ENCODE peak calls at places on chromosomes 7 and 10, in seven cellular contexts. W is lower lobe of right lung, G is LNCaP clone FGC, P is A549, N is fibroblast of mammary gland, I is keratinocyte, U is transverse colon. K is an unnamed sample.

GRCh38 chr10:4522296-4523000 is 303.6 kb upstream of the AKR1E2 start:
- DNase-seq in P (no peak), I (no peak), U (no peak), W (no peak), N (no peak), G (no peak), K (no peak)

GRCh38 chr10:28620251-28620650 is 57.1 kb upstream of the BAMBI start:
- DNase-seq in N (no peak), W (no peak), I (no peak), U (no peak), P (no peak), G (no peak), K (no peak)

GRCh38 chr10:30172096-30172495 is 112.7 kb upstream of the JCAD start:
- DNase-seq in I (no peak), P (no peak), U (no peak), W (no peak), G (no peak), N (no peak), K (no peak)

GRCh38 chr10:100715445-100716385 is 29.7 kb upstream of the PAX2 start:
- DNase-seq in U (no peak), P (no peak), N (no peak), G (no peak), W (no peak), I (no peak), K (no peak)

GRCh38 chr10:26367771-26368170 is 70.4 kb upstream of the APBB1IP start:
- DNase-seq in G (peak), I (no peak), N (peak), P (peak), W (peak), U (no peak), K (peak)

GRCh38 chr7:138079137-138079536 is 2.9 kb downstream of the AKR1D1 start:
- DNase-seq in G (no peak), P (no peak), U (no peak), N (no peak), W (no peak), I (no peak), K (no peak)

GRCh38 chr10:69464801-69465401 is 13.6 kb downstream of the TSPAN15 start:
- DNase-seq in W (peak), I (no peak), G (no peak), N (no peak), P (no peak), U (peak), K (no peak)

GRCh38 chr7:132451161-132451560 is 125.1 kb downstream of the PLXNA4 start:
- DNase-seq in W (no peak), U (peak), G (no peak), N (no peak), P (no peak), I (no peak), K (no peak)

GRCh38 chr7:100544386-100544785 is 5.4 kb downstream of the AGFG2 start:
- DNase-seq in P (no peak), G (no peak), U (no peak), W (no peak), N (no peak), I (no peak), K (no peak)
- H3K4me3 ChIP-seq in P (no peak), G (peak), U (no peak), W (no peak), N (no peak), I (no peak), K (no peak)

GRCh38 chr7:144730224-144730623 is 105.6 kb downstream of the TPK1 start:
- DNase-seq in P (no peak), W (no peak), I (no peak), N (no peak), G (no peak), U (no peak), K (no peak)
- TF ChIP-seq CTCF in P (no peak), W (no peak), I (no peak), N (no peak), G (no peak), U (no peak), K (no peak)

GRCh38 chr7:129053938-129054437 is 923 bp downstream of the TNPO3 start:
- DNase-seq in U (no peak), P (no peak), W (no peak), I (no peak), N (peak), G (no peak), K (peak)

GRCh38 chr7:129054438-129055293 is at the start of gene TNPO3:
- DNase-seq in N (peak), P (peak), W (peak), U (peak), I (peak), G (peak), K (peak)

GRCh38 chr7:129055861-129056464 is 1.1 kb upstream of the TNPO3 start:
- DNase-seq in G (no peak), W (no peak), P (no peak), U (no peak), N (no peak), I (no peak), K (no peak)

GRCh38 chr7:129055294-129055816 is 444 bp upstream of the TNPO3 start:
- DNase-seq in G (no peak), U (no peak), P (no peak), W (no peak), N (no peak), I (no peak), K (no peak)

DNA sequence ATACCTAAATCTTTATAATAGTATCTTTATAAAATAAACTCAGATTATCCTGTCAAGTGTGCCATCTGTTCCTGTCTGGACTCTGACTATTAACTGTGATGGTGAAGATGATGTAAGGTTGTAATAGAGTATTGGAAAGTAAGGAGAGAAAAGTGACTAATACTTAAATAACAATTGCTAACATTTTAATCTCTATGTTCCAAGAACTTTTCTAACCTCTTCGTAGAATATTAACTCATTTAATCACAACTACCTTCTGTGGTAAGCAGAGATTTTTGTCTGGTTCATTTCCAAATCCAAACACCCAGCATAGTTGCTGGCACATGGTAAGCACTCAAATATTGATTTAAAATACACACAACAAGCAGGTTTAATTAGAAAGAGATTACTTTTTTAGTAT is 2.5 kb downstream of the TNPO3 start:
- DNase-seq in N (no peak), W (no peak), P (no peak), G (no peak), U (no peak), I (no peak), K (no peak)
- H3K4me3 ChIP-seq in N (no peak), W (no peak), P (no peak), G (no peak), U (no peak), I (peak), K (no peak)

GRCh38 chr10:87818505-87819273 is 663 bp upstream of the ATAD1 start:
- DNase-seq in G (no peak), I (no peak), U (peak), P (peak), N (peak), W (no peak), K (peak)
- TF ChIP-seq CTCF in G (no peak), I (no peak), U (no peak), P (no peak), N (no peak), W (no peak), K (no peak)

GRCh38 chr10:74827694-74828093 is 1.3 kb downstream of the KAT6B start:
- DNase-seq in W (no peak), P (no peak), U (no peak), N (no peak), I (no peak), G (no peak), K (no peak)
- H3K4me3 ChIP-seq in W (peak), P (peak), U (peak), N (peak), I (peak), G (peak), K (peak)

DNA sequence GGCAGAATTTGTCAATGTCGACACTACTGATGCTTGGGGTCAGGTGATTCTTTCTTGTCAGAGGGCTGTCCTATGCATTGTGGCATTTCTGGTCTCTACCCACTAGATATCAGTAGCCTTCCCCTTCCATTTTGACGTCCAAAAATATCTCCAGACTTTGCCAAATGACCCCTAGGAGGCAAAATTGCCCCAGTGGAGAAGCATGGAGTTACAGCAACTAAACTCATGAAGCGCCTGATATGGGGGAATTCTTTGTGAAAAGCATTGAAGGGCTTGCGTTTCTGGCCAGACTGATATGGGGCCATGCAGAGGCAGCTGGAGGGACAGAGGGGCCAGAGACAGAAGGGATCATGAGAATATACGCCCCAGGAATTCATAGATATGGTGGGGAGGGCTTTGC is 43.6 kb downstream of the ADRB1 start:
- DNase-seq in I (no peak), N (no peak), W (no peak), G (no peak), P (no peak), U (no peak), K (no peak)
- TF ChIP-seq CTCF in I (no peak), N (no peak), W (no peak), G (no peak), P (no peak), U (no peak), K (peak)

GRCh38 chr7:157568071-157568784 is 231.4 kb downstream of the DNAJB6 start:
- DNase-seq in N (no peak), G (no peak), I (no peak), P (no peak), U (no peak), W (no peak), K (no peak)
- H3K4me3 ChIP-seq in N (peak), G (no peak), I (no peak), P (no peak), U (peak), W (peak), K (peak)

GRCh38 chr7:142301923-142302550 is 44.2 kb upstream of the PRSS58 start:
- DNase-seq in I (no peak), P (peak), W (no peak), U (no peak), G (no peak), N (peak), K (no peak)
- TF ChIP-seq CTCF in I (peak), P (peak), W (no peak), U (peak), G (peak), N (peak), K (peak)

GRCh38 chr7:44084695-44085094 is 2.4 kb upstream of the POLM start:
- DNase-seq in G (no peak), N (no peak), I (no peak), U (no peak), P (no peak), W (no peak), K (no peak)

GRCh38 chr7:44085549-44085948 is 3.2 kb upstream of the POLM start:
- DNase-seq in N (no peak), U (no peak), W (peak), P (no peak), I (no peak), G (no peak), K (no peak)

GRCh38 chr7:44083796-44084195 is 1.5 kb upstream of the POLM start:
- DNase-seq in G (no peak), P (no peak), N (no peak), W (peak), I (no peak), U (no peak), K (no peak)

GRCh38 chr7:44086627-44087026 is 4.3 kb upstream of the POLM start:
- DNase-seq in P (no peak), W (no peak), U (no peak), G (no peak), N (no peak), I (no peak), K (no peak)

DNA sequence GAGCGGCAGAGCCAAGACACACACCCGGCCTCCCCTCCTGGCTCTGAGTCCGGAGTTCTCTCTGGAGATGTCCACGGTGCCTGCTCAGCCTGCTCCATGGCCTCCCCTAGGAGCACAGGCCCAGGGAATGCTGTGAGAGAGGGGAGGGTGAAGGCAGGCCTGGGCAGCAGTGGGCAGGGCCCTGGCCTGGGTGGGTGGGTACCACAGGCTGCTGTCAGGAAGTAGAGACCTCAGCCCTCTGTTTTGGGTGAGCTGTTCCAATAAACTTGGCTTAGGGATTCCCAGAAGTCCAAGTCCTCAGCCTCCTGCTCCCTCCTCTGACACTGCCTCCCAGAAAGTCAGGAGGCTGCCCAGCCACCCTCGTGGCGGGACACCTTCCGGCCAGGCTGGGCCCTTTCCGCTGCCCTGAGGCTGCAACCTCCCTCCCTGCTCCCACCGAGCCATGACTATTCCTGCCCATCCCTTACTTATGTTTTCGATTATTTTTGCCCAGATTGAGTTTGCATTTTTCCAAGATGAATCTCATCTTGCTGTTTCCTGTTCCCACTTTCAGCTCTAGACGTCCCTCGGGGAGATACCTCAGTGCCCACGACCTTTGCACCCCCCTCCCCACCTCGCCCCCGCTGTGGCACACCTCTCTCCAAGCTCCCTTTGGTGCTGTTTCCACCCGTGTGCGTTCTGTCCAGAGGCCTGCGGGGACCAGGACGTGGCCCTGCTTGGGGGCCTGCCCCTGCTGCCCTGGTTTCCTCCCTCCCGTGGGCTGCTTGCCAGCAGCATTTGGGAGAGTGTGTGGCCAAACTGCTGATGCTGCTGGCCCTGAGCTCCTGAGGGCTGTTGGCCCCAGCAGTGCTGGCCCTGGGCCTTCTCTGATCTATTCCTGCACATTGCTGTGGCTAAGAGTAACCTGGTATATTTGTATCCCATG is 5.8 kb upstream of the POLM start:
- DNase-seq in I (no peak), U (no peak), P (no peak), G (no peak), W (peak), N (peak), K (peak)
- H3K4me3 ChIP-seq in I (no peak), U (no peak), P (no peak), G (no peak), W (no peak), N (no peak), K (no peak)

GRCh38 chr7:70587739-70588138 is 544.2 kb upstream of the GALNT17 start:
- DNase-seq in P (no peak), U (peak), G (no peak), W (no peak), N (no peak), I (no peak), K (no peak)

GRCh38 chr7:70583965-70584883 is 547.7 kb upstream of the GALNT17 start:
- DNase-seq in U (no peak), P (no peak), I (no peak), N (no peak), G (no peak), W (no peak), K (no peak)

GRCh38 chr7:70582921-70583895 is 548.7 kb upstream of the GALNT17 start:
- DNase-seq in I (no peak), W (no peak), N (no peak), P (no peak), U (no peak), G (no peak), K (no peak)

GRCh38 chr7:70586822-70587221 is 545.1 kb upstream of the GALNT17 start:
- DNase-seq in P (no peak), N (no peak), W (no peak), G (no peak), I (no peak), U (no peak), K (no peak)

GRCh38 chr7:70585071-70585470 is 546.9 kb upstream of the GALNT17 start:
- DNase-seq in W (no peak), U (no peak), P (no peak), G (no peak), I (no peak), N (no peak), K (no peak)
- TF ChIP-seq CTCF in W (no peak), U (no peak), P (no peak), G (no peak), I (peak), N (no peak), K (no peak)

K was measured in fibroblast of villous mesenchyme.